ENCODE peak calls at places on chromosomes 4 and X, in ten cellular contexts. One of them, this sample, is unnamed.

GRCh38 chrX:38305971-38306370 is 21.3 kb downstream of the RPGR start:
- DNase-seq in neuronal stem cell: no peak
- DNase-seq in B cell: no peak
- DNase-seq in IMR-90: no peak
- DNase-seq in activated T-cell treated with anti-CD3 and anti-CD28 coated beads, Interleukin-2, amount 50 U/mL, for 24 hours: no peak
- DNase-seq in suprapubic skin: no peak
- DNase-seq in NCI-H1105: no peak
- DNase-seq in ACHN: no peak
- DNase-seq in RWPE1: no peak
- DNase-seq in neural progenitor cell: no peak
- DNase-seq in this sample: no peak

GRCh38 chrX:46727445-46727844 is 31.5 kb downstream of the SLC9A7 start:
- DNase-seq in NCI-H1105: no peak
- DNase-seq in RWPE1: no peak
- DNase-seq in neural progenitor cell: no peak
- DNase-seq in ACHN: no peak
- DNase-seq in activated T-cell treated with anti-CD3 and anti-CD28 coated beads, Interleukin-2, amount 50 U/mL, for 24 hours: no peak
- DNase-seq in IMR-90: peak
- DNase-seq in neuronal stem cell: no peak
- DNase-seq in suprapubic skin: no peak
- DNase-seq in B cell: no peak
- DNase-seq in this sample: no peak

GRCh38 chr4:178271386-178271785 is 829.1 kb upstream of the AGA start:
- DNase-seq in NCI-H1105: no peak
- DNase-seq in RWPE1: no peak
- DNase-seq in neuronal stem cell: no peak
- DNase-seq in IMR-90: no peak
- DNase-seq in B cell: no peak
- DNase-seq in ACHN: no peak
- DNase-seq in suprapubic skin: no peak
- DNase-seq in activated T-cell treated with anti-CD3 and anti-CD28 coated beads, Interleukin-2, amount 50 U/mL, for 24 hours: no peak
- DNase-seq in neural progenitor cell: no peak
- DNase-seq in this sample: no peak

GRCh38 chr4:123856689-123857545 is 460.3 kb downstream of the SPRY1 start:
- DNase-seq in B cell: no peak
- DNase-seq in suprapubic skin: no peak
- DNase-seq in IMR-90: peak
- DNase-seq in activated T-cell treated with anti-CD3 and anti-CD28 coated beads, Interleukin-2, amount 50 U/mL, for 24 hours: no peak
- DNase-seq in neuronal stem cell: peak
- DNase-seq in neural progenitor cell: peak
- DNase-seq in RWPE1: no peak
- DNase-seq in NCI-H1105: no peak
- DNase-seq in ACHN: no peak
- DNase-seq in this sample: peak

GRCh38 chrX:154458954-154459829 is 1.1 kb downstream of the PLXNA3 start:
- DNase-seq in NCI-H1105: peak
- DNase-seq in B cell: peak
- DNase-seq in RWPE1: no peak
- DNase-seq in neuronal stem cell: no peak
- DNase-seq in suprapubic skin: no peak
- DNase-seq in neural progenitor cell: peak
- DNase-seq in ACHN: no peak
- DNase-seq in activated T-cell treated with anti-CD3 and anti-CD28 coated beads, Interleukin-2, amount 50 U/mL, for 24 hours: no peak
- DNase-seq in IMR-90: no peak
- DNase-seq in this sample: peak

GRCh38 chrX:149948001-149948400 is 9.7 kb upstream of the EOLA2 start:
- DNase-seq in activated T-cell treated with anti-CD3 and anti-CD28 coated beads, Interleukin-2, amount 50 U/mL, for 24 hours: no peak
- DNase-seq in ACHN: no peak
- DNase-seq in NCI-H1105: no peak
- DNase-seq in RWPE1: no peak
- DNase-seq in IMR-90: no peak
- DNase-seq in neuronal stem cell: no peak
- DNase-seq in neural progenitor cell: no peak
- DNase-seq in B cell: no peak
- DNase-seq in suprapubic skin: no peak
- DNase-seq in this sample: no peak

GRCh38 chr4:81527115-81527514 is 55.4 kb upstream of the RASGEF1B start:
- DNase-seq in activated T-cell treated with anti-CD3 and anti-CD28 coated beads, Interleukin-2, amount 50 U/mL, for 24 hours: no peak
- DNase-seq in neural progenitor cell: no peak
- DNase-seq in B cell: no peak
- DNase-seq in NCI-H1105: no peak
- DNase-seq in ACHN: no peak
- DNase-seq in RWPE1: no peak
- DNase-seq in neuronal stem cell: no peak
- DNase-seq in IMR-90: no peak
- DNase-seq in suprapubic skin: no peak
- DNase-seq in this sample: peak

GRCh38 chrX:129706395-129707072 is 32.2 kb upstream of the XPNPEP2 start:
- DNase-seq in activated T-cell treated with anti-CD3 and anti-CD28 coated beads, Interleukin-2, amount 50 U/mL, for 24 hours: no peak
- DNase-seq in NCI-H1105: peak
- DNase-seq in B cell: no peak
- DNase-seq in neuronal stem cell: no peak
- DNase-seq in neural progenitor cell: no peak
- DNase-seq in IMR-90: no peak
- DNase-seq in ACHN: no peak
- DNase-seq in suprapubic skin: no peak
- DNase-seq in RWPE1: no peak
- DNase-seq in this sample: peak

GRCh38 chr4:94304365-94304971 is 38.2 kb downstream of the HPGDS start:
- DNase-seq in activated T-cell treated with anti-CD3 and anti-CD28 coated beads, Interleukin-2, amount 50 U/mL, for 24 hours: no peak
- DNase-seq in NCI-H1105: no peak
- DNase-seq in neuronal stem cell: peak
- DNase-seq in B cell: peak
- DNase-seq in neural progenitor cell: peak
- DNase-seq in ACHN: peak
- DNase-seq in RWPE1: peak
- DNase-seq in suprapubic skin: no peak
- DNase-seq in IMR-90: peak
- DNase-seq in this sample: no peak

GRCh38 chr4:74237425-74237966 is 70.8 kb upstream of the EPGN start:
- DNase-seq in IMR-90: no peak
- DNase-seq in neuronal stem cell: no peak
- DNase-seq in suprapubic skin: no peak
- DNase-seq in ACHN: no peak
- DNase-seq in neural progenitor cell: no peak
- DNase-seq in B cell: no peak
- DNase-seq in activated T-cell treated with anti-CD3 and anti-CD28 coated beads, Interleukin-2, amount 50 U/mL, for 24 hours: no peak
- DNase-seq in RWPE1: no peak
- DNase-seq in NCI-H1105: no peak
- DNase-seq in this sample: no peak

GRCh38 chr4:77172336-77172735 is 15.3 kb downstream of the CCNG2 start:
- DNase-seq in neural progenitor cell: no peak
- DNase-seq in activated T-cell treated with anti-CD3 and anti-CD28 coated beads, Interleukin-2, amount 50 U/mL, for 24 hours: no peak
- DNase-seq in ACHN: peak
- DNase-seq in suprapubic skin: no peak
- DNase-seq in IMR-90: peak
- DNase-seq in RWPE1: peak
- DNase-seq in neuronal stem cell: no peak
- DNase-seq in B cell: no peak
- DNase-seq in NCI-H1105: no peak
- DNase-seq in this sample: no peak

GRCh38 chrX:72395252-72395651 is 89.5 kb upstream of the CITED1 start:
- DNase-seq in NCI-H1105: no peak
- DNase-seq in RWPE1: no peak
- DNase-seq in activated T-cell treated with anti-CD3 and anti-CD28 coated beads, Interleukin-2, amount 50 U/mL, for 24 hours: no peak
- DNase-seq in IMR-90: no peak
- DNase-seq in ACHN: no peak
- DNase-seq in neuronal stem cell: no peak
- DNase-seq in suprapubic skin: no peak
- DNase-seq in neural progenitor cell: no peak
- DNase-seq in B cell: no peak
- DNase-seq in this sample: no peak

GRCh38 chrX:67614006-67614405 is 70.2 kb downstream of the AR start:
- DNase-seq in neuronal stem cell: no peak
- DNase-seq in ACHN: no peak
- DNase-seq in neural progenitor cell: no peak
- DNase-seq in suprapubic skin: no peak
- DNase-seq in NCI-H1105: no peak
- DNase-seq in activated T-cell treated with anti-CD3 and anti-CD28 coated beads, Interleukin-2, amount 50 U/mL, for 24 hours: no peak
- DNase-seq in B cell: no peak
- DNase-seq in RWPE1: no peak
- DNase-seq in IMR-90: no peak
- DNase-seq in this sample: no peak

GRCh38 chr4:172830295-172830764 is 338.3 kb upstream of the GALNT7 start:
- DNase-seq in activated T-cell treated with anti-CD3 and anti-CD28 coated beads, Interleukin-2, amount 50 U/mL, for 24 hours: no peak
- DNase-seq in ACHN: peak
- DNase-seq in RWPE1: peak
- DNase-seq in suprapubic skin: no peak
- DNase-seq in NCI-H1105: peak
- DNase-seq in neuronal stem cell: peak
- DNase-seq in B cell: peak
- DNase-seq in neural progenitor cell: peak
- DNase-seq in IMR-90: peak
- DNase-seq in this sample: no peak

GRCh38 chr4:88446124-88446523 is 10.8 kb upstream of the HERC5 start:
- DNase-seq in ACHN: no peak
- DNase-seq in B cell: no peak
- DNase-seq in suprapubic skin: no peak
- DNase-seq in IMR-90: no peak
- DNase-seq in activated T-cell treated with anti-CD3 and anti-CD28 coated beads, Interleukin-2, amount 50 U/mL, for 24 hours: no peak
- DNase-seq in RWPE1: peak
- DNase-seq in NCI-H1105: no peak
- DNase-seq in neuronal stem cell: no peak
- DNase-seq in neural progenitor cell: no peak
- DNase-seq in this sample: no peak

GRCh38 chrX:140346711-140347110 is 158.2 kb downstream of the SOX3 start:
- DNase-seq in activated T-cell treated with anti-CD3 and anti-CD28 coated beads, Interleukin-2, amount 50 U/mL, for 24 hours: no peak
- DNase-seq in ACHN: no peak
- DNase-seq in NCI-H1105: no peak
- DNase-seq in IMR-90: no peak
- DNase-seq in suprapubic skin: no peak
- DNase-seq in RWPE1: no peak
- DNase-seq in neural progenitor cell: no peak
- DNase-seq in neuronal stem cell: no peak
- DNase-seq in B cell: no peak
- DNase-seq in this sample: no peak

GRCh38 chr4:145679520-145679919 is 426 bp upstream of the C4orf51 start:
- DNase-seq in ACHN: peak
- DNase-seq in neuronal stem cell: no peak
- DNase-seq in RWPE1: peak
- DNase-seq in NCI-H1105: peak
- DNase-seq in activated T-cell treated with anti-CD3 and anti-CD28 coated beads, Interleukin-2, amount 50 U/mL, for 24 hours: no peak
- DNase-seq in B cell: no peak
- DNase-seq in neural progenitor cell: no peak
- DNase-seq in suprapubic skin: no peak
- DNase-seq in IMR-90: peak
- DNase-seq in this sample: peak

GRCh38 chrX:137432609-137433008 is 133.3 kb upstream of the ZIC3 start:
- DNase-seq in neural progenitor cell: peak
- DNase-seq in B cell: no peak
- DNase-seq in suprapubic skin: no peak
- DNase-seq in NCI-H1105: peak
- DNase-seq in IMR-90: no peak
- DNase-seq in activated T-cell treated with anti-CD3 and anti-CD28 coated beads, Interleukin-2, amount 50 U/mL, for 24 hours: no peak
- DNase-seq in RWPE1: no peak
- DNase-seq in neuronal stem cell: no peak
- DNase-seq in ACHN: peak
- DNase-seq in this sample: no peak

GRCh38 chr4:112702892-112703291 is 65.9 kb downstream of the LARP7 start:
- DNase-seq in neuronal stem cell: no peak
- DNase-seq in activated T-cell treated with anti-CD3 and anti-CD28 coated beads, Interleukin-2, amount 50 U/mL, for 24 hours: no peak
- DNase-seq in neural progenitor cell: no peak
- DNase-seq in RWPE1: no peak
- DNase-seq in NCI-H1105: no peak
- DNase-seq in IMR-90: no peak
- DNase-seq in ACHN: no peak
- DNase-seq in suprapubic skin: no peak
- DNase-seq in B cell: no peak
- DNase-seq in this sample: no peak

GRCh38 chr4:25223770-25224375 is 10.0 kb upstream of the PI4K2B start:
- DNase-seq in IMR-90: peak
- DNase-seq in neural progenitor cell: peak
- DNase-seq in ACHN: peak
- DNase-seq in activated T-cell treated with anti-CD3 and anti-CD28 coated beads, Interleukin-2, amount 50 U/mL, for 24 hours: no peak
- DNase-seq in B cell: peak
- DNase-seq in suprapubic skin: no peak
- DNase-seq in neuronal stem cell: peak
- DNase-seq in NCI-H1105: no peak
- DNase-seq in RWPE1: no peak
- DNase-seq in this sample: no peak

GRCh38 chr4:180809439-180809838 is 1433.8 kb upstream of the TENM3 start:
- DNase-seq in IMR-90: peak
- DNase-seq in neuronal stem cell: no peak
- DNase-seq in suprapubic skin: no peak
- DNase-seq in NCI-H1105: no peak
- DNase-seq in neural progenitor cell: no peak
- DNase-seq in RWPE1: no peak
- DNase-seq in ACHN: no peak
- DNase-seq in activated T-cell treated with anti-CD3 and anti-CD28 coated beads, Interleukin-2, amount 50 U/mL, for 24 hours: no peak
- DNase-seq in B cell: no peak
- DNase-seq in this sample: no peak

GRCh38 chr4:68451246-68452211 is 4.3 kb downstream of the TMPRSS11E start:
- DNase-seq in suprapubic skin: no peak
- DNase-seq in NCI-H1105: no peak
- DNase-seq in neural progenitor cell: no peak
- DNase-seq in activated T-cell treated with anti-CD3 and anti-CD28 coated beads, Interleukin-2, amount 50 U/mL, for 24 hours: no peak
- DNase-seq in RWPE1: peak
- DNase-seq in B cell: no peak
- DNase-seq in IMR-90: peak
- DNase-seq in ACHN: peak
- DNase-seq in neuronal stem cell: no peak
- DNase-seq in this sample: no peak

GRCh38 chr4:150252741-150253140 is 174.5 kb downstream of the DCLK2 start:
- DNase-seq in neural progenitor cell: no peak
- DNase-seq in neuronal stem cell: no peak
- DNase-seq in RWPE1: no peak
- DNase-seq in IMR-90: no peak
- DNase-seq in ACHN: no peak
- DNase-seq in NCI-H1105: no peak
- DNase-seq in B cell: no peak
- DNase-seq in suprapubic skin: no peak
- DNase-seq in activated T-cell treated with anti-CD3 and anti-CD28 coated beads, Interleukin-2, amount 50 U/mL, for 24 hours: no peak
- DNase-seq in this sample: no peak

GRCh38 chr4:8101213-8101781 is 57.3 kb downstream of the ABLIM2 start:
- DNase-seq in neural progenitor cell: no peak
- DNase-seq in B cell: no peak
- DNase-seq in neuronal stem cell: no peak
- DNase-seq in RWPE1: peak
- DNase-seq in ACHN: no peak
- DNase-seq in NCI-H1105: no peak
- DNase-seq in activated T-cell treated with anti-CD3 and anti-CD28 coated beads, Interleukin-2, amount 50 U/mL, for 24 hours: no peak
- DNase-seq in IMR-90: no peak
- DNase-seq in suprapubic skin: no peak
- DNase-seq in this sample: peak

GRCh38 chr4:6535706-6536105 is 39.3 kb upstream of the MAN2B2 start:
- DNase-seq in NCI-H1105: no peak
- DNase-seq in IMR-90: no peak
- DNase-seq in RWPE1: no peak
- DNase-seq in neuronal stem cell: no peak
- DNase-seq in B cell: no peak
- DNase-seq in activated T-cell treated with anti-CD3 and anti-CD28 coated beads, Interleukin-2, amount 50 U/mL, for 24 hours: no peak
- DNase-seq in neural progenitor cell: no peak
- DNase-seq in ACHN: no peak
- DNase-seq in suprapubic skin: no peak
- DNase-seq in this sample: no peak

GRCh38 chr4:185144601-185145240 is 1.7 kb downstream of the SLC25A4 start:
- DNase-seq in B cell: no peak
- DNase-seq in activated T-cell treated with anti-CD3 and anti-CD28 coated beads, Interleukin-2, amount 50 U/mL, for 24 hours: no peak
- DNase-seq in RWPE1: no peak
- DNase-seq in IMR-90: no peak
- DNase-seq in NCI-H1105: no peak
- DNase-seq in suprapubic skin: no peak
- DNase-seq in ACHN: no peak
- DNase-seq in neuronal stem cell: no peak
- DNase-seq in neural progenitor cell: no peak
- DNase-seq in this sample: no peak

GRCh38 chr4:93174598-93174997 is 654.0 kb upstream of the ATOH1 start:
- DNase-seq in NCI-H1105: no peak
- DNase-seq in neural progenitor cell: no peak
- DNase-seq in activated T-cell treated with anti-CD3 and anti-CD28 coated beads, Interleukin-2, amount 50 U/mL, for 24 hours: no peak
- DNase-seq in IMR-90: no peak
- DNase-seq in suprapubic skin: no peak
- DNase-seq in B cell: no peak
- DNase-seq in RWPE1: no peak
- DNase-seq in neuronal stem cell: no peak
- DNase-seq in ACHN: no peak
- DNase-seq in this sample: no peak

GRCh38 chrX:2707334-2707760 is 16.3 kb downstream of the CD99 start:
- DNase-seq in neural progenitor cell: peak
- DNase-seq in B cell: peak
- DNase-seq in RWPE1: peak
- DNase-seq in ACHN: peak
- DNase-seq in activated T-cell treated with anti-CD3 and anti-CD28 coated beads, Interleukin-2, amount 50 U/mL, for 24 hours: peak
- DNase-seq in suprapubic skin: peak
- DNase-seq in IMR-90: peak
- DNase-seq in neuronal stem cell: no peak
- DNase-seq in NCI-H1105: no peak
- DNase-seq in this sample: peak